ENCODE peak calls at places on chromosomes 5 and 9, in four cellular contexts. I, S, T and M are unnamed samples.

GRCh38 chr5:7396169-7397004 is 449 bp downstream of the ADCY2 start:
- DNase-seq in I (no peak), S (no peak), T (no peak), M (no peak)

GRCh38 chr5:154901276-154901675 is 36.7 kb downstream of the GEMIN5 start:
- DNase-seq in I (no peak), S (no peak), T (no peak), M (no peak)

GRCh38 chr5:14202462-14202861 is 59.3 kb downstream of the TRIO start:
- DNase-seq in I (no peak), S (no peak), T (no peak), M (no peak)

GRCh38 chr9:121283072-121283398 is 15.1 kb downstream of the GSN start:
- DNase-seq in I (no peak), S (no peak), T (no peak), M (no peak)

GRCh38 chr5:163338-163620 is 28.0 kb upstream of the LRRC14B start:
- DNase-seq in I (no peak), S (no peak), T (no peak), M (no peak)

GRCh38 chr5:113221294-113222176 is 213.3 kb downstream of the TSSK1B start:
- DNase-seq in I (no peak), S (no peak), T (no peak), M (no peak)

GRCh38 chr5:95760291-95761191 is 29.4 kb downstream of the RHOBTB3 start:
- DNase-seq in I (peak; percentile 64), S (no peak), T (peak; percentile 71), M (no peak)

GRCh38 chr5:51383494-51384081 is 340 bp downstream of the ISL1 start:
- DNase-seq in I (no peak), S (no peak), T (no peak), M (no peak)

GRCh38 chr5:132557425-132557805 is 638 bp downstream of the RAD50 start:
- DNase-seq in I (peak; percentile 19), S (no peak), T (peak; percentile 82), M (no peak)

DNA sequence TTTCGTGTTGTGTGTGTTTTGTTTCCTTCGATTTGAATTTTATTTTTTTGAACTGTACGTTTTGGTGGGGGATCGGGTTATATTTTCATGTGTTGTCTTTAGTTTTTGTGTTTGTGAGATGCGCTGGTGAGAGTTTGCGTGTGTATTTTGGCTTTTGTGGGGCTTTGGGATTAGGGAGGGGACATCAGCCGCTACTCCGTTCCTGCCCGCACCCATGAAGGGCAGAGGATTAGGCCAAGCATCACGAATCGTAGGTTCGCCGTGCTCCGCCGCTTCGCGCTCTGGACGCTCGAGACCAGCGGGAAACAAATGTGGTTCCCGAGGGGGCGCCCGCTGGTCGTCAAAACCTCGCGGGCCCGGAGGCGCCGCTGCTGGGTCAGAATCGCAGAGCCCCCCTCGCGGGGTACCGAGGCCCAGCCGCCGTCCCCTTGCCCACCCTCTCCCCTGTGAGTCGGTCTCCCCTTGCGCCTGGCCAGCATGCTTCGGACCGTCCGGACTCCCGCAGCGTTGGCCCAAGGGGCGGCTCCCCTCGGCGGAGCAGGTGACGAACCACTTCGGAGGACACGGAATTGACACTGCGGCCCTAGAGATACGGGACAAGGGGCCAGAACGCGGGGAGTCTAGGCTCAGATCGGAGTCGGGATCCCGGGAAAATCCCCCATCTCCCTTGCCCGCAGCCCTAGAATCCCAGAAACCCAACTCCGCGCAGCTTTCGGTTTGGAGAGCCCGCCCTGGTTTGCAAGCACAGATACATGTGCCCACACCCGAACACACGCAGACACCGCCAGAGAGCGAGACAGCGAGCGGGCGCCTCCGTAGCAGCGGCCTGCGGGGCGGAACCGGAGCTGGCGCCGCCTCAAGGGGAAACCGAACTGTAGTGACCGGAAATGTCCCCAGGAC is 2.4 kb upstream of the PAX5 start:
- DNase-seq in I (no peak), S (no peak), T (no peak), M (no peak)
- H3K9ac ChIP-seq in I (peak overlapping the region; percentile 90), S (no peak overlapping the region), T (no peak overlapping the region), M (peak overlapping the region; percentile 71)

GRCh38 chr5:42810905-42811590 is 644 bp downstream of the SELENOP start:
- DNase-seq in I (no peak), S (no peak), T (no peak), M (no peak)
- TF ChIP-seq SUZ12 in I (no peak), S (no peak), T (no peak), M (no peak)

DNA sequence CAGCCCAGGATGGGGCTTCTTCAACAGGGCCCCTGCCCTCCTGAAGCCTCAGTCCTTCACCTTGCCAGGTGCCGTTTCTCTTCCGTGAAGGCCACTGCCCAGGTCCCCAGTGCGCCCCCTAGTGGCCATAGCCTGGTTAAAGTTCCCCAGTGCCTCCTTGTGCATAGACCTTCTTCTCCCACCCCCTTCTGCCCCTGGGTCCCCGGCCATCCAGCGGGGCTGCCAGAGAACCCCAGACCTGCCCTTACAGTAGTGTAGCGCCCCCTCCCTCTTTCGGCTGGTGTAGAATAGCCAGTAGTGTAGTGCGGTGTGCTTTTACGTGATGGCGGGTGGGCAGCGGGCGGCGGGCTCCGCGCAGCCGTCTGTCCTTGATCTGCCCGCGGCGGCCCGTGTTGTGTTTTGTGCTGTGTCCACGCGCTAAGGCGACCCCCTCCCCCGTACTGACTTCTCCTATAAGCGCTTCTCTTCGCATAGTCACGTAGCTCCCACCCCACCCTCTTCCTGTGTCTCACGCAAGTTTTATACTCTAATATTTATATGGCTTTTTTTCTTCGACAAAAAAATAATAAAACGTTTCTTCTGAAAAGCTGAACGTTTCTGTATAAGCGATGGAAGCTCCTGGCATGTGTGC is 23.6 kb downstream of the PCDHGC5 start:
- DNase-seq in I (no peak), S (peak; percentile 93), T (peak; percentile 45), M (peak; percentile 74)
- H3K9ac ChIP-seq in I (peak overlapping the region; percentile 25), S (no peak overlapping the region), T (no peak overlapping the region), M (peak overlapping the region; percentile 74)

DNA sequence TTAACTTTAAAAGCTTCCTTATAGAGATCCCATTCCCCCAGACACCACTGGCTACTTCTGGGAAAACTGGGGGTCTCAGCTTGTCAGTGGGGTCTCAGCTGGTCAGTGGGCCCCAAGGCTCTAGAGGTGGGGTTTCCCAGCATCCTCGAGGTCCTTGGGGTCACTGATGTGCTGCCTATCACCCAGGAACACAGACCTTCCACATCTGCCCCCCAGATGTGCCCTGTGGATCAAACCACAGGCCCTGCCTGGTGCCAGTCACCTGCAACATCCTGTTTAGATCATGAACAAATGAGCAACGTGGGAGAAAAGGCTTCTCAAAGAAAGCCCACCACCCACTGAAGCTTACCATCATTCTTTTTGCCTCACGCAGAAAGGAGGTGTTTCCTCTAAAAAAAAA is 165.6 kb upstream of the FSTL4 start:
- DNase-seq in I (no peak), S (no peak), T (no peak), M (no peak)
- TF ChIP-seq SUZ12 in I (no peak), S (no peak), T (no peak), M (no peak)

GRCh38 chr9:101449071-101449721 is 13.6 kb upstream of the ALDOB start:
- DNase-seq in I (no peak), S (peak; percentile 44), T (no peak), M (peak; percentile 69)
- H3K9ac ChIP-seq in I (no peak overlapping the region), S (no peak overlapping the region), T (no peak overlapping the region), M (peak overlapping the region; percentile 87)